ENCODE peak calls at places on chromosome 12, in four cellular contexts. M, W, D and V are unnamed samples.
A peak's percentile ranks its signal among the peaks of the same experiment; 100 is the strongest.

GRCh38 chr12:45435945-45436710 is 220.2 kb downstream of the ANO6 start:
- DNase-seq in W (no peak), D (no peak), M (no peak), V (no peak)

GRCh38 chr12:51082561-51083139 is 746 bp downstream of the CSRNP2 start:
- DNase-seq in M (peak; percentile 20), D (no peak), W (no peak), V (peak; percentile 7)

GRCh38 chr12:124386661-124387509 is 92.0 kb downstream of the RFLNA start:
- DNase-seq in W (no peak), D (no peak), M (peak; percentile 66), V (no peak)

GRCh38 chr12:109154485-109155438 is 38.4 kb downstream of the ACACB start:
- DNase-seq in D (peak; percentile 12), W (peak; percentile 98), M (peak; percentile 94), V (peak; percentile 51)

GRCh38 chr12:106139422-106140141 is 828 bp upstream of the NUAK1 start:
- DNase-seq in M (peak; percentile 89), W (no peak), D (no peak), V (peak; percentile 52)

GRCh38 chr12:32906407-32907165 is 10.0 kb upstream of the PKP2 start:
- DNase-seq in D (peak; percentile 78), W (no peak), M (no peak), V (peak; percentile 74)

GRCh38 chr12:32158525-32158924 is 51.9 kb downstream of the BICD1 start:
- DNase-seq in D (no peak), W (no peak), M (no peak), V (no peak)

GRCh38 chr12:71646512-71646911 is 17.1 kb downstream of the ZFC3H1 start:
- DNase-seq in D (no peak), M (no peak), W (no peak), V (no peak)

GRCh38 chr12:3432176-3432742 is 58.7 kb upstream of the PRMT8 start:
- DNase-seq in D (no peak), W (no peak), M (no peak), V (peak; percentile 14)

GRCh38 chr12:24840046-24840800 is 108.7 kb downstream of the BCAT1 start:
- DNase-seq in D (no peak), M (no peak), W (no peak), V (no peak)

GRCh38 chr12:130729344-130729743 is 13.2 kb upstream of the RIMBP2 start:
- DNase-seq in D (no peak), M (no peak), W (peak; percentile 63), V (no peak)

GRCh38 chr12:95959107-95959506 is 16.0 kb downstream of the AMDHD1 start:
- DNase-seq in D (no peak), W (peak; percentile 53), M (peak; percentile 66), V (peak; percentile 59)

GRCh38 chr12:79547735-79548347 is 142.9 kb downstream of the PAWR start:
- DNase-seq in W (peak; percentile 56), M (peak; percentile 84), D (peak; percentile 9), V (peak; percentile 91)

GRCh38 chr12:108622425-108622824 is 11.3 kb downstream of the SELPLG start:
- DNase-seq in M (peak; percentile 65), W (no peak), D (no peak), V (peak; percentile 49)

GRCh38 chr12:646303-647038 is 16.8 kb downstream of the NINJ2 start:
- DNase-seq in M (peak; percentile 58), D (no peak), W (no peak), V (peak; percentile 95)

GRCh38 chr12:13571035-13571434 is 374.5 kb downstream of the EMP1 start:
- DNase-seq in D (no peak), W (no peak), M (no peak), V (peak; percentile 83)

GRCh38 chr12:8156845-8157244 is at the start of gene ZNF705A:
- DNase-seq in D (no peak), M (peak; percentile 76), W (no peak), V (peak; percentile 29)

GRCh38 chr12:53659609-53660008 is 16.3 kb downstream of the ATP5MC2 start:
- DNase-seq in D (peak; percentile 8), M (no peak), W (no peak), V (no peak)

GRCh38 chr12:128510527-128510926 is 243.6 kb downstream of the TMEM132C start:
- DNase-seq in M (no peak), D (no peak), W (no peak), V (no peak)

GRCh38 chr12:52149182-52149641 is 42.6 kb downstream of the KRT80 start:
- DNase-seq in D (no peak), M (no peak), W (no peak), V (no peak)

GRCh38 chr12:43882578-43883178 is 46.8 kb downstream of the TMEM117 start:
- DNase-seq in D (peak; percentile 17), M (peak; percentile 75), W (peak; percentile 56), V (peak; percentile 46)

GRCh38 chr12:5429741-5430557 is 2.0 kb upstream of the NTF3 start:
- DNase-seq in D (no peak), M (no peak), W (no peak), V (no peak)

GRCh38 chr12:5432011-5432400 is at the start of gene NTF3:
- DNase-seq in W (peak; percentile 73), D (no peak), M (no peak), V (no peak)

GRCh38 chr12:5430639-5431603 is 987 bp upstream of the NTF3 start:
- DNase-seq in W (peak; percentile 28), M (no peak), D (no peak), V (no peak)

GRCh38 chr12:5433081-5433839 is 1.4 kb downstream of the NTF3 start:
- DNase-seq in M (no peak), D (no peak), W (no peak), V (no peak)

GRCh38 chr12:5428332-5429221 is 3.3 kb upstream of the NTF3 start:
- DNase-seq in D (no peak), M (no peak), W (peak; percentile 37), V (no peak)
- TF ChIP-seq PBX3 in D (no peak), M (no peak), W (no peak), V (no peak)

DNA sequence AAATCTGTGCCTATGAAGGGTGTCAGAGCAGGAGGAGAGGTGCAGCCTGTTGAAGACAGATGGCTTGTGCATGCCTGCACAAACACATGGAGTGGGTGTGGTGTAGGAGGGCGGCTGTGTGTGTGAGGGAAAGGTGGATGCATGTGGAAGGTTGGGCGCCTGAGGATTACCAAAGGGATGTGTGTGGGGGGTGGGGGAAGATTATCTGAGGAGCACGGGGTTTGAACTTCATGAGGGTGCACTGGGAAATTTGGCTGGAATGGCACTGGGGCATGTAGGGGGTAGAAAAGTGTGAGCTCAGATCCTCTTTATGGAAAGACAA is 2.7 kb downstream of the NTF3 start:
- DNase-seq in M (no peak), W (no peak), D (no peak), V (no peak)
- H3K4me3 ChIP-seq in M (no peak overlapping the region), W (no peak overlapping the region), D (no peak overlapping the region), V (no peak overlapping the region)

DNA sequence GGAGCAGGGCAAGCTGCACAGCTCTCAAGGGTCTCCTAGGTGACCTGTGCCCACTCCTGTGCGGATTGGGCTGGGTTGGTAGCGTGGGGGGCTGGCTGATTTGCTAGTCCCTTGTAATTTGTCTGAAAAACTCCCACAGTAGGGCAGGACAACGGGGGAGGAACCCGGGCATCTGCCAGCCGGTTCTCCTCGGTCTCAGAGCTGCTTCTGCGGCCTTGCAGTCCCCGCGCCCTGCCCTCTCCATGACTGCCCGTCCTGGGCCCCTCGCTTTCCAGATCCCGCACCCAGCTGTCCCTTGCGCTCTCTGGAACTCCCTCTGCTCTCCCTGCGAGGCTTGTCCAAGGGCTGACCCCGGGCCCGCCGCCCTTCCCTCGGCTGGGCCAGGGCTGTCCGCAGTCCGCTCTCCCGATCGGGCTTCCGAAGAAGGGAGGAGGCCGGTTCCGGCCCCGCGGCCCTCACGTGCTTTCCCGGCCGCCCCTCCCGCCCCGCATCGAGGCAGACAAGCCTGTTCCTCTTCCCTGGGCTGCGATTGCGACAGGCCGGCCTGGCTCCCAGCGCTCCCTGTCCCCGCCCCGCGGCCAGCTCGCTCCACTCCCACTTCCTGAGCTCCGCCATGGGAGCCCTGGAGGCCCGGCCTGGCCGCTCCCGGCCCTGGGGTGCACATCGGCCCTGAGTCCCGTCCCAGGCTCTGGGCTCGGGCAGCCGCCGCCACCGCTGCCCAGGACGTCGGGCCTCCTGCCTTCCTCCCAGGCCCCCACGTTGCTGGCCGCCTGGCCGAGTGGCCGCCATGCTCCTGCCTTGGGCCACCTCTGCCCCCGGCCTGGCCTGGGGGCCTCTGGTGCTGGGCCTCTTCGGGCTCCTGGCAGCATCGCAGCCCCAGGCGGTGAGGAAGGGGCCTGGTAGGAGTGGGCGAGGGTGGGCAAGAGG is at the start of gene LTBR:
- DNase-seq in W (no peak), M (peak; percentile 91), D (no peak), V (peak; percentile 83)
- TF ChIP-seq PBX3 in W (no peak), M (no peak), D (no peak), V (no peak)

GRCh38 chr12:125983784-125984510 is 918.7 kb downstream of the AACS start:
- DNase-seq in D (no peak), M (no peak), W (peak; percentile 20), V (no peak)
- H3K4me3 ChIP-seq in D (no peak overlapping the region), M (peak overlapping the region; percentile 37), W (peak overlapping the region; percentile 63), V (peak overlapping the region; percentile 62)

GRCh38 chr12:93202688-93203087 is 175.0 kb upstream of the NUDT4 start:
- DNase-seq in W (no peak), M (no peak), D (no peak), V (no peak)

GRCh38 chr12:93203361-93203760 is 174.4 kb upstream of the NUDT4 start:
- DNase-seq in D (no peak), M (no peak), W (no peak), V (no peak)

GRCh38 chr12:93208011-93208410 is 169.7 kb upstream of the NUDT4 start:
- DNase-seq in W (no peak), D (no peak), M (no peak), V (no peak)

GRCh38 chr12:93204896-93205295 is 172.8 kb upstream of the NUDT4 start:
- DNase-seq in W (no peak), D (no peak), M (no peak), V (no peak)

GRCh38 chr12:93205361-93205760 is 172.4 kb upstream of the NUDT4 start:
- DNase-seq in M (no peak), D (no peak), W (peak; percentile 49), V (no peak)
- TF ChIP-seq PBX3 in M (no peak), D (no peak), W (no peak), V (no peak)

GRCh38 chr12:111121840-111122239 is 201.5 kb upstream of the MYL2 start:
- DNase-seq in M (no peak), D (no peak), W (no peak), V (no peak)
- H3K4me3 ChIP-seq in M (no peak overlapping the region), D (no peak overlapping the region), W (no peak overlapping the region), V (no peak overlapping the region)